ENCODE peak calls at places on chromosomes 4 and X, in ten cellular contexts. One of them, this sample, is unnamed.

GRCh38 chrX:11952176-11952720 is 186.0 kb upstream of the FRMPD4 start:
- DNase-seq in left lung: no peak
- DNase-seq in MG63: no peak
- DNase-seq in neural progenitor cell: no peak
- DNase-seq in Karpas-422: no peak
- DNase-seq in heart left ventricle: peak; percentile 47
- DNase-seq in neuronal stem cell: no peak
- DNase-seq in psoas muscle: no peak
- DNase-seq in stomach: no peak
- DNase-seq in prostate gland: no peak
- DNase-seq in this sample: no peak

GRCh38 chr4:102196221-102196620 is 149.1 kb downstream of the SLC39A8 start:
- DNase-seq in left lung: no peak
- DNase-seq in MG63: peak; percentile 37
- DNase-seq in neural progenitor cell: peak; percentile 12
- DNase-seq in Karpas-422: no peak
- DNase-seq in heart left ventricle: no peak
- DNase-seq in neuronal stem cell: no peak
- DNase-seq in psoas muscle: no peak
- DNase-seq in stomach: no peak
- DNase-seq in prostate gland: no peak
- DNase-seq in this sample: no peak

GRCh38 chrX:77740376-77740905 is 45.6 kb downstream of the ATRX start:
- DNase-seq in left lung: no peak
- DNase-seq in MG63: no peak
- DNase-seq in neural progenitor cell: no peak
- DNase-seq in Karpas-422: no peak
- DNase-seq in heart left ventricle: no peak
- DNase-seq in neuronal stem cell: no peak
- DNase-seq in psoas muscle: no peak
- DNase-seq in stomach: no peak
- DNase-seq in prostate gland: no peak
- DNase-seq in this sample: no peak

GRCh38 chr4:128825226-128825625 is 15.7 kb downstream of the JADE1 start:
- DNase-seq in left lung: no peak
- DNase-seq in MG63: no peak
- DNase-seq in neural progenitor cell: no peak
- DNase-seq in Karpas-422: no peak
- DNase-seq in heart left ventricle: no peak
- DNase-seq in neuronal stem cell: no peak
- DNase-seq in psoas muscle: no peak
- DNase-seq in stomach: no peak
- DNase-seq in prostate gland: no peak
- DNase-seq in this sample: no peak

GRCh38 chr4:34676390-34676789 is 1567.9 kb downstream of the ARAP2 start:
- DNase-seq in left lung: no peak
- DNase-seq in MG63: no peak
- DNase-seq in neural progenitor cell: peak; percentile 49
- DNase-seq in Karpas-422: no peak
- DNase-seq in heart left ventricle: no peak
- DNase-seq in neuronal stem cell: no peak
- DNase-seq in psoas muscle: no peak
- DNase-seq in stomach: no peak
- DNase-seq in prostate gland: no peak
- DNase-seq in this sample: no peak

GRCh38 chrX:434946-435345 is 48.2 kb upstream of the PPP2R3B start:
- DNase-seq in left lung: no peak
- DNase-seq in MG63: no peak
- DNase-seq in neural progenitor cell: no peak
- DNase-seq in Karpas-422: no peak
- DNase-seq in heart left ventricle: no peak
- DNase-seq in neuronal stem cell: no peak
- DNase-seq in psoas muscle: no peak
- DNase-seq in stomach: no peak
- DNase-seq in prostate gland: no peak
- DNase-seq in this sample: peak; percentile 25

GRCh38 chr4:41257257-41257900 is 651 bp downstream of the UCHL1 start:
- DNase-seq in left lung: peak; percentile 40
- DNase-seq in MG63: peak; percentile 74
- DNase-seq in neural progenitor cell: peak; percentile 79
- DNase-seq in Karpas-422: no peak
- DNase-seq in heart left ventricle: peak; percentile 43
- DNase-seq in neuronal stem cell: peak; percentile 53
- DNase-seq in psoas muscle: peak; percentile 54
- DNase-seq in stomach: peak; percentile 62
- DNase-seq in prostate gland: no peak
- DNase-seq in this sample: peak; percentile 61

GRCh38 chr4:5753766-5754528 is 42.9 kb downstream of the EVC start:
- DNase-seq in left lung: no peak
- DNase-seq in MG63: peak; percentile 26
- DNase-seq in neural progenitor cell: no peak
- DNase-seq in Karpas-422: no peak
- DNase-seq in heart left ventricle: no peak
- DNase-seq in neuronal stem cell: no peak
- DNase-seq in psoas muscle: no peak
- DNase-seq in stomach: no peak
- DNase-seq in prostate gland: no peak
- DNase-seq in this sample: no peak

GRCh38 chrX:65932173-65933084 is 107.5 kb downstream of the VSIG4 start:
- DNase-seq in left lung: no peak
- DNase-seq in MG63: no peak
- DNase-seq in neural progenitor cell: peak; percentile 12
- DNase-seq in Karpas-422: peak; percentile 68
- DNase-seq in heart left ventricle: peak; percentile 22
- DNase-seq in neuronal stem cell: no peak
- DNase-seq in psoas muscle: no peak
- DNase-seq in stomach: no peak
- DNase-seq in prostate gland: no peak
- DNase-seq in this sample: no peak

DNA sequence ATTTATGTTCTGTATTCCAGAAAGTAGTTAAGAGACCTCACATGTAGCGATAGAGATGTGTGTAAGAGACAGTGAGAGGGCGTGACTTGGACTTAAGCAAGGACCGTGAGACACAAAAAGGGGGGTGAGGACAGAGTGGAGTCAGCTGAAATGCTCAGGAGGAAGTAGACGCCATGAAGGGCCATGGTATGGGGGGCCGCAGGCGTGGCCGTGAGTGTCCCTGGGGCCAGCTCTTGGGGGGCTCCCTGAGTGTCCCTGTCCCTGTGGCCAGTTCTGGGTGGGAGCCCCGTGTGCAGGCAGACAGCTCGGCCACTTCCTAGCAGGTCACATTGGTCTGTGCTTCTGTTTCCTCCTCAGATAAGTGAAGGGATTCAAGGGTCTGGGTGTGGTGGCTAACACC is 23.0 kb upstream of the MSANTD1 start:
- DNase-seq in left lung: peak; percentile 49
- DNase-seq in MG63: no peak
- DNase-seq in neural progenitor cell: no peak
- DNase-seq in Karpas-422: no peak
- DNase-seq in heart left ventricle: no peak
- DNase-seq in neuronal stem cell: no peak
- DNase-seq in psoas muscle: peak; percentile 4
- DNase-seq in stomach: no peak
- DNase-seq in prostate gland: no peak
- DNase-seq in this sample: peak; percentile 65
- H3K36me3 ChIP-seq in left lung: peaks cover 91% of the 10 kb centered on the region
- H3K36me3 ChIP-seq in MG63: peaks cover 4% of the 10 kb centered on the region
- H3K36me3 ChIP-seq in neural progenitor cell: no peaks in the 10 kb centered on the region
- H3K36me3 ChIP-seq in Karpas-422: peaks cover 20% of the 10 kb centered on the region
- H3K36me3 ChIP-seq in heart left ventricle: peaks cover 79% of the 10 kb centered on the region
- H3K36me3 ChIP-seq in neuronal stem cell: peaks cover 55% of the 10 kb centered on the region
- H3K36me3 ChIP-seq in psoas muscle: no peaks in the 10 kb centered on the region
- H3K36me3 ChIP-seq in stomach: peaks cover 75% of the 10 kb centered on the region
- H3K36me3 ChIP-seq in prostate gland: peaks cover 18% of the 10 kb centered on the region
- H3K36me3 ChIP-seq in this sample: peaks cover 94% of the 10 kb centered on the region

GRCh38 chr4:38090450-38091246 is 130.4 kb downstream of the PTTG2 start:
- DNase-seq in left lung: no peak
- DNase-seq in MG63: no peak
- DNase-seq in neural progenitor cell: no peak
- DNase-seq in Karpas-422: no peak
- DNase-seq in heart left ventricle: no peak
- DNase-seq in neuronal stem cell: no peak
- DNase-seq in psoas muscle: no peak
- DNase-seq in stomach: no peak
- DNase-seq in prostate gland: no peak
- DNase-seq in this sample: no peak
- H3K36me3 ChIP-seq in left lung: peaks cover 15% of the 10 kb centered on the region
- H3K36me3 ChIP-seq in MG63: no peaks in the 10 kb centered on the region
- H3K36me3 ChIP-seq in neural progenitor cell: no peaks in the 10 kb centered on the region
- H3K36me3 ChIP-seq in Karpas-422: no peaks in the 10 kb centered on the region
- H3K36me3 ChIP-seq in heart left ventricle: peaks cover 47% of the 10 kb centered on the region
- H3K36me3 ChIP-seq in neuronal stem cell: peaks cover 3% of the 10 kb centered on the region
- H3K36me3 ChIP-seq in psoas muscle: peaks cover under 1% of the 10 kb centered on the region
- H3K36me3 ChIP-seq in stomach: no peaks in the 10 kb centered on the region
- H3K36me3 ChIP-seq in prostate gland: no peaks in the 10 kb centered on the region
- H3K36me3 ChIP-seq in this sample: peaks cover 19% of the 10 kb centered on the region

DNA sequence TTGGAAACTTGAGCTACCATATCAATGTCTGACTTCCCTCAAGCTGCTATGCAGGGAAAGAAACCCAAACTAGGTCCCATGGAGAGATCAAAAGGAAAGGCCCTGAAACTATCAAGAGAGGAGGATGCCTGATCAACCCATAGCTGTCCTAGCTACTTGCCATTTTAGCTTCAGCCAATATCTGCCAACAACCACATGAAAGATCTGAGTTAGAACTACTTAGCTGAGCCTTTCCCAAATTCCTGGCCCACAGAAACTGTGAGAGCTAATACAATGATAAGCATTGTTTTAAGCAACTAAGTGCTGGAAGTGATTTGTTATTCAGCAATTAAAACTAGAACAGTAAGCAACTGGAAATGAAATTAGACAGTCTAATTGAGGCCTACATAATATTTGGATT is 6.3 kb upstream of the ARHGEF38 start:
- DNase-seq in left lung: no peak
- DNase-seq in MG63: no peak
- DNase-seq in neural progenitor cell: no peak
- DNase-seq in Karpas-422: no peak
- DNase-seq in heart left ventricle: no peak
- DNase-seq in neuronal stem cell: no peak
- DNase-seq in psoas muscle: no peak
- DNase-seq in stomach: no peak
- DNase-seq in prostate gland: no peak
- DNase-seq in this sample: no peak
- H3K36me3 ChIP-seq in left lung: no peaks in the 10 kb centered on the region
- H3K36me3 ChIP-seq in MG63: no peaks in the 10 kb centered on the region
- H3K36me3 ChIP-seq in neural progenitor cell: no peaks in the 10 kb centered on the region
- H3K36me3 ChIP-seq in Karpas-422: no peaks in the 10 kb centered on the region
- H3K36me3 ChIP-seq in heart left ventricle: no peaks in the 10 kb centered on the region
- H3K36me3 ChIP-seq in neuronal stem cell: no peaks in the 10 kb centered on the region
- H3K36me3 ChIP-seq in psoas muscle: no peaks in the 10 kb centered on the region
- H3K36me3 ChIP-seq in stomach: no peaks in the 10 kb centered on the region
- H3K36me3 ChIP-seq in prostate gland: no peaks in the 10 kb centered on the region
- H3K36me3 ChIP-seq in this sample: no peaks in the 10 kb centered on the region

GRCh38 chrX:48942895-48943294 is 14.5 kb downstream of the OTUD5 start:
- DNase-seq in left lung: no peak
- DNase-seq in MG63: no peak
- DNase-seq in neural progenitor cell: no peak
- DNase-seq in Karpas-422: no peak
- DNase-seq in heart left ventricle: no peak
- DNase-seq in neuronal stem cell: no peak
- DNase-seq in psoas muscle: no peak
- DNase-seq in stomach: no peak
- DNase-seq in prostate gland: no peak
- DNase-seq in this sample: no peak

GRCh38 chrX:48937065-48937907 is 18.5 kb upstream of the PIM2 start:
- DNase-seq in left lung: peak; percentile 81
- DNase-seq in MG63: no peak
- DNase-seq in neural progenitor cell: peak; percentile 39
- DNase-seq in Karpas-422: no peak
- DNase-seq in heart left ventricle: peak; percentile 44
- DNase-seq in neuronal stem cell: no peak
- DNase-seq in psoas muscle: peak; percentile 24
- DNase-seq in stomach: peak; percentile 72
- DNase-seq in prostate gland: peak; percentile 9
- DNase-seq in this sample: peak; percentile 84

GRCh38 chrX:48939417-48940228 is 17.8 kb downstream of the OTUD5 start:
- DNase-seq in left lung: no peak
- DNase-seq in MG63: no peak
- DNase-seq in neural progenitor cell: no peak
- DNase-seq in Karpas-422: peak; percentile 79
- DNase-seq in heart left ventricle: no peak
- DNase-seq in neuronal stem cell: no peak
- DNase-seq in psoas muscle: no peak
- DNase-seq in stomach: no peak
- DNase-seq in prostate gland: no peak
- DNase-seq in this sample: no peak

GRCh38 chrX:48938721-48939416 is 18.5 kb downstream of the OTUD5 start:
- DNase-seq in left lung: no peak
- DNase-seq in MG63: no peak
- DNase-seq in neural progenitor cell: no peak
- DNase-seq in Karpas-422: no peak
- DNase-seq in heart left ventricle: no peak
- DNase-seq in neuronal stem cell: no peak
- DNase-seq in psoas muscle: no peak
- DNase-seq in stomach: no peak
- DNase-seq in prostate gland: no peak
- DNase-seq in this sample: no peak

DNA sequence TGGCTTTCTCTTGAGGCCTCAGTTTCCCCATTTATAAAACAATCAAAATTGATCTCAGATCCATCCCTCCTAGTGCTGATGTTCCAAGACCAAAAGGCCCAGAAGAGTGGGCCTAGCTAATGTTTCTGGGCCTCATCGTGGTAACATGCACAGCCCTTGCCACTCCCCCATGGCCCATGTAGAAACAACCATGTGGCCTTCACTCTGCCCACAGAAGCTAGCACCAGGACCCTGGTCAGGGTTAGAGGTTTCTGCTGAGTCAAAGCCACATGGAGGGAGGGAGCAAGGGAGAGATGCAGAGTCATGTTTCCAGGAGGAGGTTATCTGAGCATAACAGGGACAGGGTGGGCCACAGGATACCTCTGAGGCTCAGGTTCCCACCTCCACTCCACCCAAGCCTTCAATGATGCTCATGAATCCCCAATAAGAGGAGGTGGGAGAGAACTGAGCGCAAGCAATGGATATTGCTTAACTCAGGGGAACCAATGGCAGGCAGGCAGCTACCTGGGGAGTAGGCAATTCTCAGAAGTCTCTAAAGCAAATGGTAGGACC is 16.9 kb downstream of the OTUD5 start:
- DNase-seq in left lung: no peak
- DNase-seq in MG63: no peak
- DNase-seq in neural progenitor cell: no peak
- DNase-seq in Karpas-422: no peak
- DNase-seq in heart left ventricle: no peak
- DNase-seq in neuronal stem cell: no peak
- DNase-seq in psoas muscle: no peak
- DNase-seq in stomach: no peak
- DNase-seq in prostate gland: no peak
- DNase-seq in this sample: no peak
- H3K36me3 ChIP-seq in left lung: peaks cover 4% of the 10 kb centered on the region
- H3K36me3 ChIP-seq in MG63: no peaks in the 10 kb centered on the region
- H3K36me3 ChIP-seq in neural progenitor cell: no peaks in the 10 kb centered on the region
- H3K36me3 ChIP-seq in Karpas-422: peaks cover 2% of the 10 kb centered on the region
- H3K36me3 ChIP-seq in heart left ventricle: peaks cover 13% of the 10 kb centered on the region
- H3K36me3 ChIP-seq in neuronal stem cell: peaks cover 8% of the 10 kb centered on the region
- H3K36me3 ChIP-seq in psoas muscle: peaks cover 4% of the 10 kb centered on the region
- H3K36me3 ChIP-seq in stomach: no peaks in the 10 kb centered on the region
- H3K36me3 ChIP-seq in prostate gland: no peaks in the 10 kb centered on the region
- H3K36me3 ChIP-seq in this sample: peaks cover 13% of the 10 kb centered on the region

This sample was measured in lower lobe of right lung.